ENCODE peak calls at places on chromosomes 16 and 17, in nine cellular contexts. P, D, J, U, G, A, M, R and E are unnamed samples.

GRCh38 chr17:35849469-35850348 is 19.0 kb downstream of the HEATR9 start:
- DNase-seq in U (no peak), D (no peak), R (peak), J (peak), P (no peak), G (peak), M (peak), A (peak), E (peak)

GRCh38 chr17:55466671-55467070 is 44.6 kb downstream of the SMIM36 start:
- DNase-seq in M (peak), P (no peak), R (no peak), A (no peak), J (no peak), G (no peak), U (no peak), D (no peak), E (no peak)

GRCh38 chr17:57577751-57578607 is 167.1 kb downstream of the CCDC182 start:
- DNase-seq in J (peak), G (no peak), R (peak), D (no peak), P (peak), M (peak), A (peak), U (peak), E (peak)

GRCh38 chr16:31061813-31062440 is 12.1 kb downstream of the ZNF668 start:
- DNase-seq in G (no peak), J (no peak), R (no peak), U (no peak), P (no peak), D (peak), A (no peak), M (no peak), E (no peak)

GRCh38 chr16:73033271-73033998 is 14.5 kb downstream of the ZFHX3 start:
- DNase-seq in J (no peak), G (no peak), M (peak), U (no peak), A (no peak), P (no peak), D (no peak), R (no peak), E (no peak)

GRCh38 chr16:85851034-85851780 is 47.8 kb upstream of the IRF8 start:
- DNase-seq in A (no peak), P (no peak), J (no peak), D (no peak), G (no peak), M (peak), R (no peak), U (no peak), E (no peak)

GRCh38 chr17:3865166-3865565 is 19.1 kb upstream of the NCBP3 start:
- DNase-seq in A (no peak), D (peak), U (no peak), G (no peak), J (peak), M (no peak), R (peak), P (no peak), E (peak)

GRCh38 chr17:933168-934083 is 46.1 kb downstream of the NXN start:
- DNase-seq in P (peak), U (no peak), R (peak), M (peak), G (peak), J (peak), D (no peak), A (no peak), E (peak)

GRCh38 chr17:76932402-76933333 is 64.5 kb downstream of the MGAT5B start:
- DNase-seq in P (no peak), A (no peak), M (no peak), D (no peak), J (no peak), R (no peak), G (no peak), U (no peak), E (no peak)

GRCh38 chr17:72502940-72503341 is 382.1 kb downstream of the SOX9 start:
- DNase-seq in G (no peak), J (peak), M (no peak), D (no peak), P (no peak), R (no peak), A (no peak), U (no peak), E (peak)

GRCh38 chr17:37535906-37536305 is 46.2 kb downstream of the DUSP14 start:
- DNase-seq in P (no peak), A (no peak), G (no peak), J (no peak), R (no peak), U (no peak), D (no peak), M (no peak), E (no peak)

GRCh38 chr17:46848534-46848933 is 2.8 kb upstream of the WNT9B start:
- DNase-seq in U (no peak), D (no peak), R (no peak), P (no peak), J (no peak), M (peak), G (no peak), A (no peak), E (no peak)

GRCh38 chr16:66408181-66409048 is 18.7 kb upstream of the BEAN1 start:
- DNase-seq in J (peak), U (peak), M (no peak), D (peak), R (peak), P (no peak), A (peak), G (no peak), E (peak)

GRCh38 chr17:6753006-6753445 is 2.8 kb upstream of the XAF1 start:
- DNase-seq in J (peak), A (peak), M (peak), P (peak), U (peak), G (peak), D (peak), R (peak), E (peak)

GRCh38 chr16:2866422-2866821 is 8.5 kb upstream of the PRSS22 start:
- DNase-seq in G (no peak), P (no peak), D (no peak), U (no peak), J (no peak), R (no peak), A (no peak), M (no peak), E (no peak)

GRCh38 chr17:19938736-19939135 is 38.9 kb downstream of the AKAP10 start:
- DNase-seq in G (no peak), U (no peak), J (no peak), R (no peak), A (no peak), P (no peak), D (no peak), M (no peak), E (no peak)

GRCh38 chr17:64134216-64134970 is 4.4 kb upstream of the ERN1 start:
- DNase-seq in D (no peak), A (no peak), M (peak), P (no peak), G (no peak), J (no peak), U (no peak), R (no peak), E (no peak)

GRCh38 chr16:5918553-5919127 is 821.0 kb upstream of the EEF2KMT start:
- DNase-seq in D (no peak), R (no peak), A (peak), J (no peak), M (peak), P (no peak), G (no peak), U (no peak), E (no peak)

GRCh38 chr17:83064732-83065659 is 14.4 kb upstream of the METRNL start:
- DNase-seq in R (no peak), U (peak), M (peak), J (no peak), P (peak), A (peak), D (peak), G (no peak), E (no peak)

GRCh38 chr17:76537578-76538280 is at the start of gene CYGB:
- DNase-seq in G (no peak), M (peak), J (peak), U (peak), R (no peak), D (no peak), A (no peak), P (peak), E (peak)

GRCh38 chr17:28145348-28145747 is 102.9 kb downstream of the NLK start:
- DNase-seq in U (no peak), D (no peak), G (no peak), R (peak), A (no peak), J (peak), P (no peak), M (no peak), E (peak)

GRCh38 chr17:76252040-76252954 is 12.0 kb upstream of the RNF157 start:
- DNase-seq in D (peak), J (peak), G (no peak), U (no peak), A (no peak), P (peak), R (peak), M (peak), E (peak)

GRCh38 chr16:87635541-87636049 is 33.3 kb downstream of the JPH3 start:
- DNase-seq in G (no peak), U (peak), A (peak), P (peak), M (peak), J (peak), R (peak), D (no peak), E (peak)

GRCh38 chr16:68232335-68232734 is 3.6 kb downstream of the ESRP2 start:
- DNase-seq in U (no peak), J (no peak), R (no peak), P (no peak), A (no peak), G (no peak), D (peak), M (no peak), E (no peak)

GRCh38 chr17:21129023-21129681 is 2.4 kb downstream of the DHRS7B start:
- DNase-seq in M (no peak), U (no peak), J (peak), P (no peak), G (peak), R (peak), A (no peak), D (no peak), E (peak)

GRCh38 chr17:81189670-81190530 is 23.9 kb upstream of the AATK start:
- DNase-seq in A (no peak), U (no peak), D (no peak), M (peak), R (no peak), P (no peak), J (no peak), G (no peak), E (no peak)

DNA sequence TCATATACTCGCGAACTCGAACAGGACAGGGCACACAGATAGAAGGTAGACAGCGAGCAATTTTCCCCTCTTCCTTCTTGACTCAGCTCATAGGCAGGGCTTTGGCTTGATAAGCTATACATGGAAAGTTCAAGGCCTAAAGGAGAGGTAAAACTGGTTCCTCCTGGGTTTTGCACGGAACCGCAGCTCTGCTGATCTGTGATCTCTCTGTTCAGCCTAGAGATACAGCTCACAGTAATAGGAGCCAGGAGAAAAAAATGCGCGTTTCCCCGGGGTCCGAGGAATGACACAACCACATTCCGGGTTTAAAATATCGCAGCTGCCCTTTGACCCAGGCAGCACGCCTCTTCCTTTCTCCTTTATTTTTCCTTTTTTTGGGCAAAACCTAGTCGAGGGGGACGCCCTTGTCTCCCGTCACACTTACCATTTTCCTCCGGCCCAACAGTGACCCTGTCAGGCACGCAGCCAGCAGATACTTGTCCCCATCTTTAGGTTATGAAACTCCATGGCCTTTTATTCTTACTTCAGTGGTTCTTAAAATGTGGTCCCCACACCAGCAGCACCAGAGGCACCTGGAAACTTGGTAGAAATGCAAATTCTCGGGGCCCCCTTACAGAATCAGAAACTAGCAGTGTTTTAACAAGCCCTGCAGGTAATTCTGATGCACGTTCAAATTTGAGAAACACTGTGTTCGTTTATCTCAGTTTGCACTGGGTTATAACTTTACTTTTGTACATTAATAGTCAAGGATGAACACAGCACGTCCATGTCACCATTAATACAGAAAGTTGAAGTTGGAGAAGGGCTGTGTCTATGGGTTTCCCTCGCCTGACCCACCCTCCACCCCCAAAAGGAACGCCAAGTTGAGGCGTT is 1.5 kb upstream of the LASP1 start:
- DNase-seq in A (peak), J (peak), R (peak), D (peak), U (peak), P (peak), M (peak), G (no peak), E (peak)
- TF ChIP-seq CTCF in A (no peak), J (no peak), R (no peak), D (no peak), U (no peak), P (no peak), M (no peak), G (no peak), E (no peak)

GRCh38 chr17:78381601-78382168 is 3.2 kb downstream of the PGS1 start:
- DNase-seq in D (no peak), J (no peak), G (no peak), M (peak), P (no peak), R (peak), A (no peak), U (no peak), E (no peak)

GRCh38 chr17:78380370-78380769 is 1.9 kb downstream of the PGS1 start:
- DNase-seq in P (no peak), G (no peak), J (no peak), D (no peak), U (no peak), A (no peak), M (no peak), R (no peak), E (no peak)

GRCh38 chr17:78387982-78388941 is 9.8 kb downstream of the PGS1 start:
- DNase-seq in G (no peak), J (peak), U (peak), R (peak), D (no peak), M (peak), P (no peak), A (no peak), E (peak)

GRCh38 chr17:78384479-78385175 is 6.2 kb downstream of the PGS1 start:
- DNase-seq in R (no peak), J (no peak), U (no peak), M (no peak), P (no peak), A (no peak), D (no peak), G (no peak), E (no peak)

DNA sequence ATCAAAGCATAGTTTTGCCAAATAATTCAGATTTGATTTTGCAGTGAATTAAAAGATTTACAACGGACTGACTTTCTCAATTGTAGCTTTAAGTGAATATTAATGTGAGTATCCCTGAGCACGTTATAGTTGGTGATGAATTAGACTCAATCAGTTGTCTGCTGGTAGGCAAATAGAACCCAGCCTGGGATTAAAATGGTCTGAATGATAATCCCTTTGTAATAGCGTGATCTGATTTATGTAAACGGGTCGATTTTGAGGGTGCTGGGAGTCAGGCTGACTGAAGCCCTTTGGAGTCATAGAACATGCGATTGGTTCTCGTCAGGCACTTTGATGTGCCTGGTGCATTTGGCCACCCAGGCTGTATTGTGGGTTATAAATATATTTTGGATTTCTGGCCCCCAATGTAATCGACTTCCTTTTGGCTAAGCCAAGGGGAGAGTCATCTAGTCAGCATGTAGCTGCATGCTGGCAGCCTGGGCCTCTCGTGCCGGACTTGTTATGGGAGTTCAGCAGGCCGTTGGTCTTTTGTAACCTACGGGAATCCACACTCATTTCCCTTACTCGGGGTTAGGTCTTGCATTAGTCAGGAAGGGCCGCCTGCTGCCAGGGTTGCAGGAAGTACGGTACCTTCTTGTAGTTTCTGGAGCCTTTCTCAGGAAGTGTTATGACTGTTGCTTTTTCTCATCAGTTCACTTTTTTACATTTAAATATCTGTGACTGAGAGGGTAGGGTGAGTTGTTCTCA is 5.4 kb downstream of the PGS1 start:
- DNase-seq in P (peak), G (peak), U (peak), J (peak), D (peak), M (peak), A (peak), R (peak), E (peak)
- H3K4me3 ChIP-seq in P (no peak), G (peak), U (no peak), J (no peak), D (peak), M (no peak), A (no peak), R (no peak), E (no peak)

DNA sequence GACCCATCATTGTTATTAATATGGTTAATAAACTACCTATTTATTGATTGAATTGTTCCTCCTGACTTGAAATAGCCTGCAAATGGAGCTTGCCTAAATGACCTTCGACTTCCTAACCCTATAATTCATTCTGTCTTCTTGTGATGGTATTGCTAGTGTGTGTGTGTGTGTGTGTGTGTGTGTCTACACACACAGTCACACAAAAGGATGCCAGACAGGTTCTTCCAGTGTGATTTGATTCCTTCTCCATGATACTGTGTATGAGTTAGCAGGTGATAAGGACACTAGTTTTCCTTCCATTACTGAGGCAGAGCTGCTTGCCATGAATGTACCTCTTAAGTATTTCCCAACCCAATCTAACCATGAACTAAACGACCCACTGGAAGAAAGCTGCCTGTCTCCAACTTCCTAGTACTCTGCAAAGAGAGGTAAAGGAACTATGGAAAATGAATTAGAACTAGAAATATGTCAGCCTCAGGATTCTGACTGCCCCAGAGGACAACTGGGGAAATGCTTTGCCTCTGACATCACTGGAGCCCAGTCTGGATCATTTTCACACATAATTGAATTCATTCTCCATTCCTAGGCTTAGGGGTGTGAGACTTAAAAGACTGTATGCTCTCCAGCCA is 3.5 kb upstream of the CDC6 start:
- DNase-seq in A (peak), R (peak), M (no peak), G (peak), J (peak), P (no peak), D (peak), U (no peak), E (peak)
- TF ChIP-seq CTCF in A (no peak), R (peak), M (peak), G (peak), J (peak), P (peak), D (no peak), U (peak), E (peak)

GRCh38 chr17:74325376-74325742 is 667 bp upstream of the KIF19 start:
- DNase-seq in M (no peak), G (no peak), J (no peak), R (no peak), A (no peak), P (peak), D (no peak), U (no peak), E (no peak)

GRCh38 chr17:74325743-74326379 is at the start of gene KIF19:
- DNase-seq in R (peak), M (peak), A (peak), J (no peak), P (peak), U (peak), D (no peak), G (no peak), E (no peak)

GRCh38 chr17:74328487-74328886 is 2.5 kb downstream of the KIF19 start:
- DNase-seq in G (no peak), A (no peak), J (no peak), R (no peak), D (no peak), P (no peak), M (no peak), U (no peak), E (no peak)

GRCh38 chr17:74324521-74324920 is 1.5 kb upstream of the KIF19 start:
- DNase-seq in A (no peak), G (no peak), P (no peak), M (no peak), U (no peak), J (no peak), R (no peak), D (no peak), E (no peak)

GRCh38 chr17:74326506-74326905 is 480 bp downstream of the KIF19 start:
- DNase-seq in P (no peak), R (no peak), J (no peak), G (no peak), M (no peak), A (no peak), D (no peak), U (no peak), E (no peak)
- H3K4me3 ChIP-seq in P (peak), R (no peak), J (no peak), G (no peak), M (peak), A (peak), D (peak), U (peak), E (no peak)

GRCh38 chr16:28136751-28137434 is 73.4 kb upstream of the GSG1L start:
- DNase-seq in R (no peak), A (no peak), P (no peak), M (no peak), D (no peak), U (no peak), J (peak), G (no peak), E (peak)
- TF ChIP-seq CTCF in R (no peak), A (no peak), P (no peak), M (no peak), D (no peak), U (no peak), J (no peak), G (no peak), E (peak)

DNA sequence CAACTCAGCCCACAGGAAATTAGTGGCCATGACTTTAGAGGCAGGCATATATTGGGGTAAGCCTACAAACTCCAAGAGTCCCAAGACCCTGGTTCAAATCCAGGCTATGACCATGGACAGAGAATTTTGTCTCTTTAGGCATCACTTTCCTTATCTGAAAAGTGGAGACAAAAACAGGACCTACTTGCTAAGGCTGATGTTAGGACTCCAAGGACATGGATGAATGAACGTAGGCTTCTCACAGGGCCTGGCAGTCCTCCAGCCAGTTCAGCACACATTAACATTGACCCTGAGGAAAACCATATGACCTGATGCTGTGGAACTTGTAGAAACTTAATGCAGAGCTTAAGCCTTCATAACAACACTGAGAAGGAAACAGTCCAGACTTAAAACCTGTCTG is 1.4 kb downstream of the FKBP10 start:
- DNase-seq in R (peak), G (no peak), U (no peak), J (peak), A (no peak), D (no peak), M (no peak), P (no peak), E (peak)
- H3K4me3 ChIP-seq in R (peak), G (peak), U (no peak), J (peak), A (no peak), D (peak), M (peak), P (peak), E (peak)